ENCODE peak calls at places on chromosomes 12 and 14, in ten cellular contexts. E is fibroblast of lung, A is heart left ventricle, J is upper lobe of right lung, C is neuronal stem cell, K is ascending aorta, N is right lobe of liver, T is BE2C, D is small intestine, F is PC-9. R is an unnamed sample. For H3K9me3, the result is how much of the 10 kb centered on the place peaks cover.

GRCh38 chr12:93244514-93245077 is 133.1 kb upstream of the NUDT4 start:
- DNase-seq in E (no peak), A (no peak), J (no peak), C (no peak), K (no peak), N (no peak), T (no peak), D (no peak), F (no peak), R (no peak)

GRCh38 chr12:101107032-101107763 is 102.8 kb downstream of the SLC5A8 start:
- DNase-seq in E (no peak), A (no peak), J (no peak), C (no peak), K (no peak), N (no peak), T (no peak), D (no peak), F (no peak), R (no peak)

GRCh38 chr12:62640910-62641448 is 174.4 kb downstream of the MON2 start:
- DNase-seq in E (peak), A (no peak), J (no peak), C (no peak), K (no peak), N (no peak), T (no peak), D (no peak), F (no peak), R (no peak)

GRCh38 chr14:30132201-30132600 is 204.6 kb upstream of the PRKD1 start:
- DNase-seq in E (no peak), A (no peak), J (no peak), C (no peak), K (no peak), N (no peak), T (no peak), D (peak), F (no peak), R (no peak)

GRCh38 chr14:92542766-92543554 is 29.4 kb downstream of the RIN3 start:
- DNase-seq in E (no peak), A (no peak), J (no peak), C (no peak), K (no peak), N (no peak), T (no peak), D (no peak), F (no peak), R (no peak)

GRCh38 chr14:85536835-85537195 is 6.9 kb downstream of the FLRT2 start:
- DNase-seq in E (peak), A (no peak), J (no peak), C (no peak), K (no peak), N (no peak), T (no peak), D (no peak), F (no peak), R (no peak)

GRCh38 chr14:61644185-61644584 is 51.1 kb upstream of the HIF1A start:
- DNase-seq in E (no peak), A (no peak), J (no peak), C (no peak), K (no peak), N (no peak), T (no peak), D (no peak), F (no peak), R (no peak)

GRCh38 chr12:3303410-3304136 is 187.4 kb upstream of the PRMT8 start:
- DNase-seq in E (no peak), A (no peak), J (no peak), C (no peak), K (no peak), N (no peak), T (no peak), D (no peak), F (no peak), R (no peak)

GRCh38 chr12:113846275-113846674 is 119.8 kb downstream of the RBM19 start:
- DNase-seq in E (no peak), A (no peak), J (no peak), C (no peak), K (no peak), N (no peak), T (peak), D (no peak), F (no peak), R (peak)

GRCh38 chr14:76762617-76763361 is 1.5 kb downstream of the VASH1 start:
- DNase-seq in E (no peak), A (no peak), J (no peak), C (no peak), K (no peak), N (no peak), T (no peak), D (no peak), F (no peak), R (peak)

GRCh38 chr14:76761849-76762616 is 765 bp downstream of the VASH1 start:
- DNase-seq in E (no peak), A (peak), J (no peak), C (no peak), K (no peak), N (no peak), T (no peak), D (no peak), F (no peak), R (peak)

GRCh38 chr14:76765461-76765931 is 4.2 kb downstream of the VASH1 start:
- DNase-seq in E (no peak), A (no peak), J (no peak), C (no peak), K (no peak), N (peak), T (no peak), D (no peak), F (no peak), R (peak)

GRCh38 chr14:76761198-76761848 is at the start of gene VASH1:
- DNase-seq in E (peak), A (peak), J (peak), C (no peak), K (no peak), N (no peak), T (peak), D (peak), F (peak), R (peak)

DNA sequence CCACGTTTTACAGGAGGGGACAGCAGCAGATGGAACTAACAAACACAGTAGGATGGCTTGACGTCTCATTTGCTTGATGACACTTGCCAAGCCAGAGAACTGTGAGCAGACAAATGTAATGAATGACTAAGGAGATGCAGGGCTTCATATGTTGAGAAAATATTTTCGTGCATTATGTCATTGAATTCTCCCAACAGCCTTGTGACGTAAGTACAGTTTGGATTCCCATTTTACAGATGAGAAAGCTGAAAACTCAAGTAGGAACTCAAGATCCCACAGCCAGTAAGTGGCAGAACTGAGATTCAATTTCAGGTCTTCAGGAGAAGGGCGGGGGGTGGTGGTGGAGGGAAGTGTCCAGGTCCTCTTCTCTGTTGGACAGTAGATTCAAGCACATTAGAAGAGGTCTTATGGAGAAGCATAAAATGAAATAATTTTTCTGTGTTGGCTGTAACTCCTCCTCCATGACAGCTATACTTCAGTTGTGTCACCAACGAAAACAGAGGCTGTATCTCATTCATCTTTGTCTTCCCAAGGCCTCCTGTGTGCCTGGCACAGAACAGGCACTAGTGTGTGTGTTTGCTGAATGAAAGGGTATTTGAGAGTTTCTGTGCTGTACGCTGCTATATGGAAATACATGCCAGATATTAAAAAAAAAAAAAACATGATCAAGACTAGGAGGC is 2.2 kb downstream of the VASH1 start:
- DNase-seq in E (no peak), A (no peak), J (no peak), C (no peak), K (no peak), N (no peak), T (no peak), D (no peak), F (no peak), R (peak)
- H3K4me3 ChIP-seq in E (no peak), A (peak), J (peak), C (no peak), K (peak), N (peak), T (no peak), D (no peak), F (no peak), R (no peak)

GRCh38 chr14:106686533-106686932 is 1160.2 kb downstream of the TMEM121 start:
- DNase-seq in E (no peak), A (no peak), J (no peak), C (no peak), K (no peak), N (no peak), T (no peak), D (no peak), F (no peak), R (no peak)
- H3K9me3 ChIP-seq in E (under half), A (under half), J (under half), C (under half), K (under half), N (under half), T (under half), D (under half), F (under half), R (under half)

DNA sequence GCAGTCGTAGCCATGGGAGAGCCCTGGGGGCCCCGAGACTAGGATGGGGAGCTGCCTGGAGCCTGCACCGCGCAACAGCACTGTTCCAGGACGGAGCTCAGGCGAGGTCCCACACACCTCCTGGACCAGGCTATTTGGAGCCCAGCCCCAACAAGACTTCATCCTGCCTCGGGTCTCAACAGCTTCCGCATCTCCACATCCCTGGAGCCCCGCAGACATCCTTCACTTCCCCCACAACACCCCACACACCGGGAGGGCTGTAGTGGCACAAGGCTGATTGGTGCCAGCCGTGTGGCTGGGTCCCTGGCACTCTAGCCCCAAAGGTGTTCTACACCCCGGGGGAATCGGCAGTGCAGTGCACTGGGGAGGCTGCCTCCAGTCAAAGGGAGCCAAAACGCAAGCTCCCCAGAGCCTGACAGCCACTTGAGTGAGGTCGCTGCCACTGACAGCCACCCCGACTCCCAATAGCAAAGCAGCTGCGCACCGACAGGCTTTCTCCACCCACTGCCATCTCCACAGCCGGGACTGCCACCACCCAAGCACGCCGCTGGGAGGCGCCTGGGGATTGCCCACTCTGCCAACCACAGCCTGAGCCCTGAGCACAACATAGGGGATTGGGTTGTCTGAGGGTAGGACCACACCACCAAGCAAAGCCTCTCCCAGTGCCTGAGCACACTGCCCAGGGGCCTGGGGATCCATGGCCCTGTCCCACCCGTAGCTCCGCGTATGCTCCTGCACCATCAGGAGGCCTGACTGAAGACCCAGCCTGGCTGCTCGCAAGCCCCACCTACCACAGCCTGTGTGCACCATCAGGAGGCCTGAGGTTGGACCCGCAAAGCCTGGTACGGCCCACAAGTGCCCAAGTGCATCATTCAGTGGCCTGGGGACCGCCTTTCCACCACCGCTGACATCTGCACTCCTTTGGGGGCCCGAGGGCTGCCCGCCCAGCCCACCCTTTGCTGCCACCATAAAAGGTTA is 13.2 kb upstream of the KLRF1 start:
- DNase-seq in E (peak), A (peak), J (peak), C (peak), K (peak), N (peak), T (peak), D (peak), F (peak), R (peak)
- H3K4me3 ChIP-seq in E (no peak), A (peak), J (peak), C (no peak), K (peak), N (peak), T (no peak), D (peak), F (peak), R (no peak)

GRCh38 chr12:34298176-34298970 is 276.1 kb downstream of the ALG10 start:
- DNase-seq in E (no peak), A (peak), J (peak), C (no peak), K (no peak), N (no peak), T (peak), D (no peak), F (no peak), R (no peak)
- H3K9me3 ChIP-seq in E (under half), A (under half), J (under half), C (under half), K (under half), N (under half), T (under half), D (under half), F (under half), R (under half)

R was measured in osteoblast.